ENCODE peak calls at places on chromosomes 12 and 14, in six cellular contexts. S is kidney glomerular epithelial cell, W is IMR-90, N is NCI-H345, L is spleen, D is mucosa of gallbladder. Z is an unnamed sample.
A peak's percentile ranks its signal among the peaks of the same experiment; 100 is the strongest.

GRCh38 chr14:23112359-23113178 is 6.5 kb downstream of the CEBPE start:
- DNase-seq in W (no peak), L (peak; percentile 77), N (no peak), D (no peak), S (no peak), Z (no peak)

GRCh38 chr14:102525213-102526143 is 15.9 kb upstream of the ANKRD9 start:
- DNase-seq in L (no peak), W (peak; percentile 59), N (peak; percentile 65), D (peak; percentile 23), S (peak; percentile 51), Z (no peak)

GRCh38 chr12:20448781-20449180 is 80.4 kb downstream of the PDE3A start:
- DNase-seq in W (no peak), D (no peak), N (no peak), S (no peak), L (no peak), Z (no peak)

GRCh38 chr12:19222566-19222965 is 93.0 kb downstream of the PLEKHA5 start:
- DNase-seq in D (no peak), W (no peak), N (no peak), S (peak; percentile 77), L (no peak), Z (no peak)

GRCh38 chr12:33710548-33710947 is 270.9 kb upstream of the SYT10 start:
- DNase-seq in W (no peak), S (no peak), N (no peak), D (no peak), L (no peak), Z (no peak)

GRCh38 chr12:48969847-48970701 is 1.5 kb downstream of the WNT10B start:
- DNase-seq in W (no peak), D (no peak), N (no peak), S (no peak), L (no peak), Z (peak; percentile 66)

GRCh38 chr12:12331896-12332295 is 18.1 kb downstream of the MANSC1 start:
- DNase-seq in W (no peak), S (no peak), L (no peak), N (peak; percentile 58), D (no peak), Z (no peak)

GRCh38 chr12:89225401-89225800 is 126.9 kb downstream of the DUSP6 start:
- DNase-seq in N (peak; percentile 62), S (no peak), W (peak; percentile 78), L (peak; percentile 71), D (peak; percentile 30), Z (peak; percentile 15)

GRCh38 chr12:90839340-90839739 is 115.6 kb downstream of the CCER1 start:
- DNase-seq in N (no peak), D (no peak), W (no peak), S (no peak), L (no peak), Z (no peak)

GRCh38 chr12:65655074-65655493 is 169.2 kb upstream of the HMGA2 start:
- DNase-seq in L (no peak), D (no peak), S (no peak), W (peak; percentile 81), N (no peak), Z (no peak)

GRCh38 chr12:49902399-49903350 is 1.0 kb downstream of the FAIM2 start:
- DNase-seq in S (no peak), L (peak; percentile 59), W (no peak), D (no peak), N (no peak), Z (no peak)

GRCh38 chr14:90897022-90897421 is 80.8 kb upstream of the TTC7B start:
- DNase-seq in S (no peak), N (no peak), W (no peak), D (no peak), L (no peak), Z (no peak)

GRCh38 chr14:54472291-54472690 is 16.5 kb downstream of the GMFB start:
- DNase-seq in W (no peak), N (no peak), L (no peak), D (no peak), S (no peak), Z (no peak)

GRCh38 chr14:68663385-68664076 is 129.3 kb downstream of the ZFP36L1 start:
- DNase-seq in W (peak; percentile 91), D (no peak), L (no peak), N (no peak), S (no peak), Z (peak; percentile 68)

GRCh38 chr12:13208533-13209278 is 12.2 kb downstream of the EMP1 start:
- DNase-seq in L (no peak), N (peak; percentile 2), S (peak; percentile 56), D (no peak), W (peak; percentile 53), Z (no peak)

GRCh38 chr14:32560213-32560857 is 231.2 kb downstream of the AKAP6 start:
- DNase-seq in S (peak; percentile 56), N (peak; percentile 76), D (peak; percentile 62), L (no peak), W (peak; percentile 82), Z (peak; percentile 41)

GRCh38 chr12:70606001-70606400 is 31.2 kb downstream of the PTPRB start:
- DNase-seq in N (no peak), W (peak; percentile 56), D (no peak), S (peak; percentile 9), L (no peak), Z (no peak)

GRCh38 chr14:99737451-99737951 is 53.4 kb downstream of the CYP46A1 start:
- DNase-seq in D (no peak), W (no peak), S (no peak), N (no peak), L (no peak), Z (no peak)

GRCh38 chr12:49019435-49020317 is 1.1 kb upstream of the PRKAG1 start:
- DNase-seq in W (peak; percentile 23), D (no peak), S (no peak), N (no peak), L (no peak), Z (peak; percentile 70)

GRCh38 chr14:91417134-91417982 is at the start of gene CCDC88C:
- DNase-seq in D (peak; percentile 63), W (no peak), L (peak; percentile 96), S (peak; percentile 4), N (peak; percentile 76), Z (peak; percentile 87)

GRCh38 chr14:61183486-61183885 is 97.7 kb downstream of the TMEM30B start:
- DNase-seq in W (no peak), L (no peak), N (peak; percentile 93), D (no peak), S (no peak), Z (no peak)

GRCh38 chr14:51517116-51517515 is 134.6 kb upstream of the FRMD6 start:
- DNase-seq in D (no peak), L (no peak), W (no peak), N (peak; percentile 12), S (no peak), Z (no peak)

GRCh38 chr14:61537567-61538463 is 157.5 kb upstream of the HIF1A start:
- DNase-seq in L (no peak), D (peak; percentile 86), N (peak; percentile 72), W (peak; percentile 90), S (peak; percentile 95), Z (no peak)

GRCh38 chr12:116539361-116539771 is 19.8 kb upstream of the MAP1LC3B2 start:
- DNase-seq in S (no peak), N (peak; percentile 48), D (no peak), L (no peak), W (peak; percentile 73), Z (no peak)

GRCh38 chr12:103182299-103182698 is 224.8 kb downstream of the ASCL1 start:
- DNase-seq in N (no peak), S (no peak), L (no peak), W (no peak), D (no peak), Z (no peak)

GRCh38 chr12:2574536-2574935 is 220.2 kb upstream of the FKBP4 start:
- DNase-seq in S (no peak), L (no peak), W (no peak), D (no peak), N (peak; percentile 47), Z (no peak)

GRCh38 chr14:95516554-95517209 is at the start of gene SYNE3:
- DNase-seq in S (no peak), N (peak; percentile 62), D (no peak), L (peak; percentile 94), W (no peak), Z (peak; percentile 88)

GRCh38 chr14:74333909-74334308 is 14.4 kb upstream of the VRTN start:
- DNase-seq in L (no peak), W (peak; percentile 85), D (no peak), N (no peak), S (no peak), Z (no peak)

GRCh38 chr12:60522684-60523083 is 926.9 kb downstream of the SLC16A7 start:
- DNase-seq in N (no peak), L (no peak), S (no peak), W (no peak), D (no peak), Z (no peak)

GRCh38 chr12:107912421-107913004 is 138.0 kb downstream of the ASCL4 start:
- DNase-seq in N (peak; percentile 3), L (peak; percentile 82), W (no peak), D (no peak), S (no peak), Z (peak; percentile 82)

GRCh38 chr14:90523544-90523943 is 126.7 kb downstream of the CALM1 start:
- DNase-seq in D (no peak), S (peak; percentile 19), L (no peak), W (peak; percentile 45), N (no peak), Z (no peak)

GRCh38 chr12:65646127-65646643 is 178.1 kb upstream of the HMGA2 start:
- DNase-seq in W (no peak), N (no peak), S (no peak), D (no peak), L (no peak), Z (no peak)

GRCh38 chr12:121966959-121967358 is 48.6 kb downstream of the CFAP251 start:
- DNase-seq in L (no peak), W (no peak), N (no peak), S (no peak), D (no peak), Z (no peak)

GRCh38 chr12:108948369-108948768 is 68.5 kb downstream of the DAO start:
- DNase-seq in W (no peak), S (no peak), L (no peak), N (no peak), D (no peak), Z (no peak)

GRCh38 chr12:111066744-111067437 is 146.5 kb upstream of the MYL2 start:
- DNase-seq in S (no peak), W (no peak), N (no peak), L (peak; percentile 30), D (no peak), Z (no peak)

GRCh38 chr12:752673-753400 is 458 bp downstream of the WNK1 start:
- DNase-seq in S (no peak), W (peak; percentile 21), L (peak; percentile 94), N (peak; percentile 42), D (peak; percentile 30), Z (peak; percentile 60)

Z was measured in GM10248.